ENCODE peak calls at places on chromosomes 2 and 18, in four cellular contexts. One of them, this sample, is unnamed.

GRCh38 chr2:234716271-234716670 is 219.4 kb upstream of the ARL4C start:
- DNase-seq in HepG2: no peak
- DNase-seq in GM12878: no peak
- DNase-seq in K562: no peak
- DNase-seq in this sample: no peak

GRCh38 chr18:4751523-4751922 is 296.4 kb upstream of the DLGAP1 start:
- DNase-seq in HepG2: no peak
- DNase-seq in GM12878: no peak
- DNase-seq in K562: no peak
- DNase-seq in this sample: no peak

GRCh38 chr2:137925599-137925998 is 38.7 kb upstream of the HNMT start:
- DNase-seq in HepG2: no peak
- DNase-seq in GM12878: no peak
- DNase-seq in K562: no peak
- DNase-seq in this sample: no peak

GRCh38 chr2:209638346-209638745 is 133.3 kb upstream of the UNC80 start:
- DNase-seq in HepG2: no peak
- DNase-seq in GM12878: no peak
- DNase-seq in K562: no peak
- DNase-seq in this sample: no peak

GRCh38 chr2:46067501-46068292 is 229.5 kb upstream of the EPAS1 start:
- DNase-seq in HepG2: peak
- DNase-seq in GM12878: no peak
- DNase-seq in K562: no peak
- DNase-seq in this sample: no peak

GRCh38 chr18:62663731-62664336 is 51.5 kb upstream of the PHLPP1 start:
- DNase-seq in HepG2: no peak
- DNase-seq in GM12878: peak
- DNase-seq in K562: peak
- DNase-seq in this sample: no peak

GRCh38 chr2:44949329-44950151 is 8.0 kb downstream of the SIX3 start:
- DNase-seq in HepG2: no peak
- DNase-seq in GM12878: no peak
- DNase-seq in K562: no peak
- DNase-seq in this sample: peak

GRCh38 chr18:72675394-72675793 is 131.3 kb upstream of the CBLN2 start:
- DNase-seq in HepG2: no peak
- DNase-seq in GM12878: no peak
- DNase-seq in K562: no peak
- DNase-seq in this sample: no peak

GRCh38 chr2:26758790-26759321 is 5.2 kb upstream of the SLC35F6 start:
- DNase-seq in HepG2: no peak
- DNase-seq in GM12878: no peak
- DNase-seq in K562: no peak
- DNase-seq in this sample: no peak

DNA sequence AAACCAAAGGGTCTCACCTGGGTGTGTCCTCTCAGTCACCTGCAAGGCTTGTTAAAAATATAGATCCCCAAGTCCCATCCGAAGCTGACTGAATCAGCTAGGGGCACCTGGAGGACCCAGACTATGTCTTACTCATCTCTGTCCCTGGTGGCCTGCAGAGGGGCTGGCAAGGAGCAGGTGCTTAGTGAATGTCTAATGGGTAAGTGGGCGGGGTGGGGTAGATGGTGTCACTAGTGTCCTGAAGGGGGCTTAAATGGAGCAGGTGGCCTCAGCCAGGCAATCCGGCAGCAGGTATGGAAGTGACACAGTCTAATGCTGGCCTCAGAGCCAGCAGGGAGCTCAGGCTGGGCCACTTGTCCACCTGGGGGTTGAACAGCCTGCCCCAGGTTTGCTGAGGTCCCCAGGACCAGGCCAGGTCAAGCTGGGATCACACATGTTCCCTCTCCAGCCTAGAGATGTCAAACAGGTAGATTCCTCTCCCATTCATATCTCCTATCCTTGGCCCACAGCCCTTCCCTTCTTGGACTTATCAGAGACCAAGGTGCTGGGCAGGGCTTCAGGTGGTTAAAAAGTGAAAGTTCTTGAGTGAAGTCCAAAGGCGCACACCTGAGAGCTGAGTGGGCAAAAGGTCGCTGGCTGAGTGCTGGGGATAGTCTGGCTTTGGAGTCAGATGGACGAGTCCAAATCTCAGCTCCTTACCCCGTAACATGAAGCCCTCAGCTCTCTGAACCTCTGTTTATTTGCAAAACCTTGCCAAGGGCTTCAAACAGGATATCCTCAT is 1.6 kb downstream of the STEAP3 start:
- DNase-seq in HepG2: peak
- DNase-seq in GM12878: no peak
- DNase-seq in K562: peak
- DNase-seq in this sample: no peak
- TF ChIP-seq ETV6 in HepG2: no peak
- TF ChIP-seq ETV6 in GM12878: no peak
- TF ChIP-seq ETV6 in K562: no peak
- TF ChIP-seq ETV6 in this sample: no peak

GRCh38 chr2:67650292-67651133 is 253.4 kb downstream of the ETAA1 start:
- DNase-seq in HepG2: peak
- DNase-seq in GM12878: no peak
- DNase-seq in K562: peak
- DNase-seq in this sample: peak
- TF ChIP-seq ETV6 in HepG2: no peak
- TF ChIP-seq ETV6 in GM12878: no peak
- TF ChIP-seq ETV6 in K562: no peak
- TF ChIP-seq ETV6 in this sample: no peak

GRCh38 chr2:127428057-127428814 is 10.0 kb downstream of the PROC start:
- DNase-seq in HepG2: no peak
- DNase-seq in GM12878: no peak
- DNase-seq in K562: no peak
- DNase-seq in this sample: no peak
- TF ChIP-seq ETV6 in HepG2: no peak
- TF ChIP-seq ETV6 in GM12878: no peak
- TF ChIP-seq ETV6 in K562: no peak
- TF ChIP-seq ETV6 in this sample: no peak

GRCh38 chr18:27977009-27977408 is 199.9 kb downstream of the CDH2 start:
- DNase-seq in HepG2: no peak
- DNase-seq in GM12878: no peak
- DNase-seq in K562: no peak
- DNase-seq in this sample: no peak
- TF ChIP-seq ETV6 in HepG2: no peak
- TF ChIP-seq ETV6 in GM12878: no peak
- TF ChIP-seq ETV6 in K562: no peak
- TF ChIP-seq ETV6 in this sample: no peak

DNA sequence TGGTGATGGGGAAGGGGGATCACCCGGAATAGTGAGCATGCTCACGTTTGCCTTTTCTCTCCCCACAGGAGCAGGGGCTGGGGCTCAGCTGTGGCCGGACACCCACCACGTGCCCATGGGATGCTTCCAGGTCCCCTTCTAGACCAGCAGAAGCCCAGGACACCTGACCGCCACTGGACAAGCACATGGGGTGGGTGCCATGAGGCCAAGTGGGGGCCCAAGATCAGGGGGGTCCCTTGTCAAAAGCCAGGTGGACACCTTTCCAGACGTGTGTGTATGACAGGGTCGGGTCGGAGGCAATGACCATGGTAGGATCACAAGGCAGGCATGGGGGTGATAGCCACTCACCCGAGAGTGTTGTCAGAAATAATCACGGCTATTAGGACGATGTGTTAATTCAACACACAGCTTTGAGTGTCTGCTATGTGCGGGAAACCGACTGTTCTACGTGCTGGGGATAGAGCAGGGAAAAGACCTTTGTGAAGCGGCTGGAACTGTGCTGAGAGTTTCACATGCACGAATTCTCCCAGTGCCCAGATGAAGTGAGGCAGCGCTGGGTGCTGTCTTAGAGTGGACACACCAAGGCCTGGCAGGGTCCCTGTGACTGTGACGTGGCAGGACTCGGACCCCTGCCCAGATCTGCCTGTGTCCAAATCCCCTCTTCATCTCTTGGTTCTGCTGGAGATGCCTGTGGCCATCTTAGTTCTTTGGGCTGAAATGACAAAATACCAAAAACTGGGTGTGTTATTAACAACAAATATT is 244.7 kb downstream of the NDUFA10 start:
- DNase-seq in HepG2: no peak
- DNase-seq in GM12878: no peak
- DNase-seq in K562: no peak
- DNase-seq in this sample: no peak
- TF ChIP-seq ETV6 in HepG2: no peak
- TF ChIP-seq ETV6 in GM12878: no peak
- TF ChIP-seq ETV6 in K562: no peak
- TF ChIP-seq ETV6 in this sample: no peak

GRCh38 chr2:239224249-239224605 is 176.6 kb downstream of the HDAC4 start:
- DNase-seq in HepG2: no peak
- DNase-seq in GM12878: no peak
- DNase-seq in K562: no peak
- DNase-seq in this sample: no peak

GRCh38 chr2:239223029-239223329 is 177.8 kb downstream of the HDAC4 start:
- DNase-seq in HepG2: peak
- DNase-seq in GM12878: no peak
- DNase-seq in K562: no peak
- DNase-seq in this sample: no peak

GRCh38 chr2:239220976-239221375 is 179.8 kb downstream of the HDAC4 start:
- DNase-seq in HepG2: no peak
- DNase-seq in GM12878: no peak
- DNase-seq in K562: no peak
- DNase-seq in this sample: no peak

GRCh38 chr2:239223330-239224248 is 177.2 kb downstream of the HDAC4 start:
- DNase-seq in HepG2: peak
- DNase-seq in GM12878: no peak
- DNase-seq in K562: no peak
- DNase-seq in this sample: no peak

DNA sequence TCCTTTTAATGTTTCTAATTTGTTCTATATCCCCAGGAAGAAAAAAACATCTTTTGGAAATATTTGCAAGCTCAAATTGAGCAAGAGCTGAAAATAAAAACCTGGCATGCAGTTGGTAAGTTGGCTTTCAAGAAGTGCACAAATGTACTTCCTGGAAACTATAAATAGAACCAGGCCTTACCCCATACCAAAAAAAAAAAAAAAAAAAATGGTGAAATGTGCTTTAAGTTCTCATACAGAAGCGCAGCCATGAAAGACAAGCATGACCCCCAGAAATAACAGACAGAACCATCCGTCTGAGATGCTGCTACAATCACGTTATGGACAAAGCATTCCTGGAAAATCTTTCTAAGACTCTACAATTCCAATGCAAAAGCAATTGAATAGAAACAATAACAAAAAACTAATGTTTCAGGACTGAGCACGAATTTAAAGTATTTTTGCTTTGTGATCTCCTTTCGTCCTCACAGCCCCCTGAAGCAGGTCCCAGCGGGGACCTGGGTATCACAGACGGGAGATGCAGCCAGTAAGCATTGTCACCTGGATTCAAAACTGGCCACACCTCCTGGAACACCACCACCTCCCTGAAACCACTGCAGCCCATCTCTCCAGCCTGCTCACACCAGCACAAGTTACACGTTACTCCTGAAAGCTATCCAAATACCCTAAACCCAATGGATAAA is 178.3 kb downstream of the HDAC4 start:
- DNase-seq in HepG2: no peak
- DNase-seq in GM12878: no peak
- DNase-seq in K562: no peak
- DNase-seq in this sample: no peak
- TF ChIP-seq ETV6 in HepG2: no peak
- TF ChIP-seq ETV6 in GM12878: no peak
- TF ChIP-seq ETV6 in K562: no peak
- TF ChIP-seq ETV6 in this sample: no peak

DNA sequence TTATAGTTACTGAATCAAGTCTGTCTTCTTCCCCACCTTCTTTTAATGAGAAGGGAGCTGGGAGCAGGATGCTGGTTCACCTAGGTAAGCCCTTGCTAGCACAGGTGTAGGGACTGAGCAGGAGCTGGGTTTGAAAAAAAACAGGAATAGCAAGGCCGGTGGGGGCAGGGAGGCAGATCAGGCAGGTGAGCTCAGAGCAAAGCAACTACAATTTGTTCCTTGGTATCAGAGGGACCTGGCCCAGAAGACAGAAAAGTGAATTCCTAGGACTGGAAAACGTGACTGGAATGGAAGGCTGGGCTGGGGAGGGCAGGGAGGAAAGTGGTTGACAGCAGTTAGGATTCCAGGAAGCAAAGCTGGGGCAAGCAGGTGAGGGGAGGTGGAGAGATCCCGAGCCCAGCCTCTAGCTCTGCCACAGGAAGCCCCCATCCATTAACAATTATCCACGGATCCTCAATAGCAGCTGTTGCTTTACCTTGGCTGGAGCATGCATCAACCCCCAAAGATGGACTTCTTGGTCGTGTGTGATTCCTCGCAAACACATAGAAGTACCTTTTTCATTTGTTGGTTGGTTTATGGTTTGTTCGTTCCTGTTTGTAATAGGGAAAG is 118.4 kb downstream of the LNPK start:
- DNase-seq in HepG2: no peak
- DNase-seq in GM12878: no peak
- DNase-seq in K562: no peak
- DNase-seq in this sample: peak
- TF ChIP-seq ETV6 in HepG2: no peak
- TF ChIP-seq ETV6 in GM12878: no peak
- TF ChIP-seq ETV6 in K562: no peak
- TF ChIP-seq ETV6 in this sample: no peak

DNA sequence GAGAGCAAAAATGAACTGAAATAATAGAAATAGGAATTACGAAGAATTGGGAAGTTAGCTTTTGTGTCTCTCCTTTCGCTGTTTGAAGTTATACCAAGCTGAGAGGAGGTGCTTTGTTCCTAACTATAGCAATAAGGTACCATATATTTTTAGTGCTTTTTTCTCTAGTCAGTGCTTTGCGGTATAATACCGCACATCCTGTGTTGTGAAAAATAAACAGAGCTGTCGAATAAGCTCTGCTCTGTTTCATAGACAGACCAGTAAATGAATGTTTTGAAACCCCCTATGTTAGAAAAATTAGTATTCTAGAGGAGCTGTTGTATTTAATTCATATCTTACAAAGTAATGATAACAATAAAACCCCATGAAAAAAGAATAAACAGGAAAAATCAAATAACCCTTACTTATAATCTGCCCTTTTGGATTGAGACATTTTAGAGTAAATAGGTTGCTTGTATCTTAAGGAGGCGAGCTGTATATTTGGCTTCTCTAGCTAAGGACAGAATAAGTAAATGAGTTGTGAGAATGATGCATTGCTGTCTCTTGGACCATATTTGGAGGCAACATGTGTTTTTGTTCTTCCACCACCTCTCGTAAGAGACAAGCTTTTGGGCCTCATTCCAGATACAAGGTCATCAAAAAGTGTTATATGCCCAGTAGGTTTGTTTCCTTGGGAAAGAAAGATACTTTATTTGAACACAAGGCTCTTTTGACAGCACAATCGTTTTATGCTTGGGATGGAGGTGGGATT is 130.9 kb downstream of the MAP4K4 start:
- DNase-seq in HepG2: no peak
- DNase-seq in GM12878: no peak
- DNase-seq in K562: no peak
- DNase-seq in this sample: no peak
- TF ChIP-seq ETV6 in HepG2: no peak
- TF ChIP-seq ETV6 in GM12878: no peak
- TF ChIP-seq ETV6 in K562: no peak
- TF ChIP-seq ETV6 in this sample: no peak

DNA sequence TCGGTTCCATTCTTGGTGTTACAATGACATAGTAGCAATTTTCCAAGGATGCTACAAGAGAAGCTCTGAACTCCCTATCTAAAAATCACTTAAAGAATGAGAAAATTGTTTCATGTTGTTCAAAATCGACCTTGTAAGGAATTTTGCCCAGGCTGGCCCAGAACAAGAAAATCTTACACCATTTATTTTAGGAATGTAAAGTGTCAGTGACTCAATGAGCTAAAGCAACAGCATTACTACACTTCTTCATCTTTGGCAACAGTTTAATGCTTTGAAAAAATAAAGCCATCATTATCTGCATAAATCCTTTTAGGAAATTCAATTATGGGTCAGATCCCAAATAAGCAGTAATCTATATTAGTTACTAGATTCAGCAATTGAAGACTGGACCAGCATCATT is 38.6 kb downstream of the SLC25A12 start:
- DNase-seq in HepG2: no peak
- DNase-seq in GM12878: no peak
- DNase-seq in K562: no peak
- DNase-seq in this sample: no peak
- TF ChIP-seq ETV6 in HepG2: no peak
- TF ChIP-seq ETV6 in GM12878: no peak
- TF ChIP-seq ETV6 in K562: no peak
- TF ChIP-seq ETV6 in this sample: no peak

This sample was measured in WTC11.